ENCODE peak calls at places on chromosome 1, in five cellular contexts. U, D, W, G and K are unnamed samples.

GRCh38 chr1:168437821-168438220 is 106.0 kb downstream of the XCL2 start:
- DNase-seq in D (no peak), W (no peak), G (no peak), U (no peak), K (no peak)

GRCh38 chr1:201461783-201462441 is 7.1 kb downstream of the PHLDA3 start:
- DNase-seq in U (peak), G (peak), D (no peak), W (peak), K (no peak)

GRCh38 chr1:241225741-241226140 is 131.3 kb downstream of the RGS7 start:
- DNase-seq in W (no peak), G (no peak), D (no peak), U (no peak), K (no peak)

GRCh38 chr1:218536311-218536710 is 191.2 kb downstream of the TGFB2 start:
- DNase-seq in G (no peak), W (no peak), D (no peak), U (no peak), K (no peak)

GRCh38 chr1:220290163-220290761 is 18.0 kb upstream of the RAB3GAP2 start:
- DNase-seq in G (no peak), W (no peak), D (no peak), U (no peak), K (no peak)

GRCh38 chr1:202010042-202011015 is at the start of gene ELF3:
- DNase-seq in U (no peak), G (peak), D (no peak), W (no peak), K (no peak)

GRCh38 chr1:3282186-3282585 is 172.3 kb upstream of the ARHGEF16 start:
- DNase-seq in D (peak), W (no peak), G (no peak), U (no peak), K (no peak)

GRCh38 chr1:25936940-25937339 is 30.7 kb upstream of the STMN1 start:
- DNase-seq in G (no peak), D (no peak), U (no peak), W (no peak), K (no peak)

GRCh38 chr1:2126331-2127180 is 68.0 kb downstream of the FAAP20 start:
- DNase-seq in W (no peak), G (no peak), D (no peak), U (no peak), K (no peak)

GRCh38 chr1:945910-946565 is 13.0 kb downstream of the NOC2L start:
- DNase-seq in U (no peak), G (no peak), D (no peak), W (no peak), K (no peak)

GRCh38 chr1:71823656-71824159 is 458.6 kb downstream of the NEGR1 start:
- DNase-seq in U (no peak), D (no peak), W (no peak), G (no peak), K (no peak)

GRCh38 chr1:55718758-55719671 is 503.9 kb upstream of the USP24 start:
- DNase-seq in D (no peak), G (peak), W (peak), U (peak), K (no peak)

GRCh38 chr1:229253170-229253974 is 17.5 kb upstream of the RAB4A start:
- DNase-seq in G (peak), W (peak), D (no peak), U (peak), K (no peak)

GRCh38 chr1:245332513-245332912 is 177.7 kb downstream of the KIF26B start:
- DNase-seq in G (no peak), U (no peak), W (no peak), D (peak), K (no peak)

GRCh38 chr1:238772321-238772720 is 614.0 kb upstream of the CHRM3 start:
- DNase-seq in D (no peak), G (no peak), W (peak), U (peak), K (no peak)

GRCh38 chr1:19352839-19353238 is 40.7 kb downstream of the SLC66A1 start:
- DNase-seq in U (no peak), D (no peak), G (no peak), W (no peak), K (no peak)

GRCh38 chr1:26696645-26697440 is 1.0 kb downstream of the ARID1A start:
- DNase-seq in W (no peak), U (no peak), G (no peak), D (peak), K (peak)

GRCh38 chr1:54013393-54014008 is 4.5 kb downstream of the LDLRAD1 start:
- DNase-seq in D (no peak), G (no peak), U (no peak), W (no peak), K (no peak)

GRCh38 chr1:173383341-173383740 is 93.8 kb upstream of the PRDX6 start:
- DNase-seq in U (peak), W (peak), D (no peak), G (no peak), K (no peak)

GRCh38 chr1:46110521-46110920 is 21.9 kb downstream of the PIK3R3 start:
- DNase-seq in G (no peak), D (no peak), U (peak), W (no peak), K (no peak)

GRCh38 chr1:193543259-193543658 is 356.8 kb upstream of the B3GALT2 start:
- DNase-seq in D (no peak), U (no peak), G (peak), W (peak), K (no peak)

GRCh38 chr1:244012232-244012631 is 38.9 kb upstream of the ZBTB18 start:
- DNase-seq in W (peak), U (peak), D (no peak), G (peak), K (no peak)

GRCh38 chr1:220824031-220824989 is 37.6 kb downstream of the MTARC1 start:
- DNase-seq in G (no peak), W (no peak), D (no peak), U (no peak), K (no peak)

GRCh38 chr1:23555225-23555801 is 4.0 kb downstream of the ID3 start:
- DNase-seq in U (peak), W (peak), G (peak), D (no peak), K (no peak)

GRCh38 chr1:243731301-243731891 is 118.6 kb downstream of the AKT3 start:
- DNase-seq in U (peak), D (no peak), W (peak), G (peak), K (no peak)

GRCh38 chr1:100769323-100769722 is 49.8 kb downstream of the VCAM1 start:
- DNase-seq in W (no peak), U (no peak), D (no peak), G (no peak), K (no peak)

GRCh38 chr1:115252585-115252984 is 85.5 kb downstream of the NGF start:
- DNase-seq in W (no peak), G (no peak), U (no peak), D (no peak), K (no peak)

GRCh38 chr1:209404577-209404976 is 178.9 kb upstream of the CAMK1G start:
- DNase-seq in G (no peak), U (no peak), W (peak), D (no peak), K (no peak)

GRCh38 chr1:38826886-38827285 is 32.7 kb downstream of the RRAGC start:
- DNase-seq in D (no peak), G (no peak), W (no peak), U (no peak), K (no peak)
- TF ChIP-seq CTCF in D (no peak), G (no peak), W (no peak), U (no peak), K (no peak)

GRCh38 chr1:106360252-106360651 is 696.2 kb upstream of the PRMT6 start:
- DNase-seq in U (no peak), G (peak), D (no peak), W (no peak), K (no peak)
- TF ChIP-seq CTCF in U (peak), G (no peak), D (no peak), W (peak), K (no peak)

DNA sequence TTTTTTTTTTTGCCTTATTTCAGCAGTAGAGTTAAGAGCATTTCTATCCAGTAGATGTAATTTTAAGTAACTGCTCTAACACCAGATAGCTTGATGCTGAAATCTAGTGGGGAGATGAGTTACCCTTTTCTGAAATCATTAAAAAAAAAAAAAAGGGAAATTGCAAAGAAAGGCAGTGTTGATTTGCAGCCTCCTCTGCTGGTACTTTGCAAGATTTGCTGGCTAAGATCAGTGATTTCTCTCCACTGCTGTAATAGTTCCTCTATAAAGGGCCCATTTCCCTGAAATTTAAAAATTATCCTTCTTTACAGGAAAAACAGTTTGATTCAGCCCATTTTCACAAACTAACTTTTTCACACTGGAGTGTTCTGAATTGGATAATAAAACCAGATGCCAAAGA is 120.6 kb downstream of the PTBP2 start:
- DNase-seq in W (peak), U (no peak), G (peak), D (no peak), K (no peak)
- TF ChIP-seq CTCF in W (peak), U (peak), G (peak), D (no peak), K (no peak)

DNA sequence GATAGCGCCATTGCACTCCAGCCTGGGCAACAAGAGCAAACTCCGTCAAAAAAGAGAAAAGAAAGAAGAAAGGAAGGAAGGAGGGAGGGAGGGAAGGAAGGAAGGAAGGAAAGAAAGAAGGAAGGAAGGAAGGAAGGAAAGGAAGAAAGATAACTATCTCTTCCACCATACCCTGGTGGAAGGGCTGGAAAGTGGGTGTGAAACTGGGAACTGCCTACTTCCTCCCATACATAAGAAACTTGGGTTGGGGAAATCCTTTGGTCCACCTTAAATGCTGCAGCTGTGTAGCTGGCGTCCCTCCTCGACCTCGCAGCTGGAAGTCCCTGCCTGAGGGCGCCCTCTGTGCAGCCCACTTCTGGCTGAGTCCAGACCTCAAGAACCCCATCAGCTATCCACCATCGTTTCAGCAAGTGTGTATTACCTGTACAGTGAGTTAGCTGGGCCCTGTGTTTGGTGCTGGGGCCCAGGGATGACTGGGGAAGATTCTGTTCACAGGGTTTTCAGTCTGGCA is 4.6 kb upstream of the FAM167B start:
- DNase-seq in D (no peak), G (peak), U (no peak), W (peak), K (no peak)
- TF ChIP-seq CTCF in D (no peak), G (no peak), U (no peak), W (no peak), K (no peak)

GRCh38 chr1:20983297-20983889 is 193.3 kb downstream of the EIF4G3 start:
- DNase-seq in G (no peak), U (no peak), D (no peak), W (no peak), K (no peak)
- TF ChIP-seq CTCF in G (no peak), U (no peak), D (no peak), W (no peak), K (no peak)

GRCh38 chr1:222009105-222009730 is 267.3 kb upstream of the DUSP10 start:
- DNase-seq in W (peak), D (peak), G (peak), U (peak), K (no peak)
- TF ChIP-seq CTCF in W (peak), D (peak), G (peak), U (peak), K (no peak)

GRCh38 chr1:225343618-225344017 is 84.2 kb downstream of the LBR start:
- DNase-seq in W (peak), G (peak), D (no peak), U (peak), K (no peak)
- TF ChIP-seq CTCF in W (peak), G (peak), D (peak), U (peak), K (no peak)

GRCh38 chr1:91015358-91015780 is 6.5 kb downstream of the ZNF644 start:
- DNase-seq in D (no peak), G (no peak), W (no peak), U (no peak), K (no peak)
- TF ChIP-seq CTCF in D (no peak), G (no peak), W (no peak), U (no peak), K (no peak)

DNA sequence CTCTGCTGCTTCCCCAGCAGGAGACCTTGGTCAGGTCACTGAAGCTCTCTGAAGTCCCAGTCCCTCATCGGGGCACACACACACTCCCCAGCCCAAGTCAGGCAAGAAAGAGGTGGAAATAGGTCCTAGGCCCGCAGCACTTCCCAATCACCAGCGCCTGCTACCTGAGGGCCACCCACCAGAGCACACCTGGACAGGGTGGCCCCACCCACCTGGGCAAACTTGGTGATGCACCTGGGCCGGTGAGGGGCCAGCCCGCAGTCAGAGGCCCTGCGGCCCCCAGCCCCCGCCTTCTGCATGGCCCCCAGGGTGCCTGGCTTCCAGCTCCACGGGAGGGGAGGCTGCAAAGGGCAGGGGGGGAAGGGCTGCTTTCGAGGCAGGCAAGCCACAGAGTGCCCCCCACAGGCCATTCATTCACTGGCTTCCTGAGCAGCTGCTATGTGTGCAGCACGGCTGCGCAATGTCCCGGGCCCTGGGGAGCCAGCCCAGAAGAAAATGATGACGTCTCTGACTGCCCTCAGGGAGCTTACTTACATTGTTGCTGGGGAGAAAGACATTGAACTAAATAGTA is 4.7 kb downstream of the SH2D5 start:
- DNase-seq in G (peak), D (no peak), U (no peak), W (peak), K (no peak)
- TF ChIP-seq CTCF in G (peak), D (no peak), U (peak), W (peak), K (no peak)

DNA sequence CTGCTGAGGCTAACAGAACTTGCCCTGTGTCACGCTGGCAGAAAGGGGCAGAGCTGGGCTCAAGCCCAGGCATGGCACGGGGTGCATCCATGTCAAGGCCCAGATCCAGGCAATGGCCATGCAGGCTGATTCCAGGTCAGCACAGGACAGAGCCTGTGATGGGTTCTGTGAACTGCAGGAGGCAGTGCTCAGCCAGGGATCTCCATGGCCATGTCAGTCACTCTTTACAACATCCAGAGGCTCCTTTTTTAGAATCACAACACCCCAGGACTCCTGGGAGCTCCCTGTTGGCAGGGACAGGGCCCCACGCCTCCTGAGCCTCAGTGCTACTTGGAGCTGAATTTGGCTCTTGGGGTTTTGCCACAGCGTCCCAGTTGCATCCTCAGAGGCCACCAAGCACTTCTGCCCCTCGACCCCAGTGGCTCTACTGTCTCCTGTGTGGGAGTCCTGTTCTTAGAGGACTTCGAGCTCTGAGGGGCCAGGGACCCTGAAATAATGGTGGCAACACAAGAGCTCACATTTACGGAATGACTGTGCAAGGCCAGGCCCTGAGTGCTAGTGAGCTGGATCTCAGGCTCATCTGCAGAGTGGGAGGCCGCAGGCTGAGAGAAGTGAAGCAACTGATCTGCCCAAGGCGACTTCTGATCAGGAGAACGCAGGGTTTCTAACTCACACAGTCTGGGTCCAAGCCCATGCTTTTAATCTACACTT is 211.5 kb downstream of the TRABD2B start:
- DNase-seq in G (peak), U (no peak), D (no peak), W (no peak), K (no peak)
- TF ChIP-seq CTCF in G (peak), U (no peak), D (no peak), W (no peak), K (no peak)